ENCODE peak calls at places on chromosomes 12 and 14, in four cellular contexts. D, J, Q and O are unnamed samples.

GRCh38 chr12:109758406-109759075 is 44.9 kb downstream of the FAM222A start:
- DNase-seq in D (no peak), J (no peak), Q (no peak), O (no peak)

GRCh38 chr12:50102648-50103309 is 1.0 kb upstream of the GPD1 start:
- DNase-seq in D (no peak), J (no peak), Q (no peak), O (no peak)

GRCh38 chr12:28704477-28705169 is 444.5 kb upstream of the FAR2 start:
- DNase-seq in D (no peak), J (no peak), Q (no peak), O (no peak)

GRCh38 chr12:2288001-2288400 is 235.2 kb downstream of the CACNA1C start:
- DNase-seq in D (no peak), J (no peak), Q (no peak), O (no peak)

GRCh38 chr12:90677552-90677951 is 277.4 kb downstream of the CCER1 start:
- DNase-seq in D (no peak), J (no peak), Q (no peak), O (no peak)

GRCh38 chr14:69980457-69981414 is 101.5 kb downstream of the SMOC1 start:
- DNase-seq in D (no peak), J (no peak), Q (no peak), O (no peak)

GRCh38 chr12:6281081-6281809 is 29.2 kb upstream of the PLEKHG6 start:
- DNase-seq in D (no peak), J (no peak), Q (no peak), O (no peak)

GRCh38 chr12:118840399-118840798 is 140.9 kb upstream of the SRRM4 start:
- DNase-seq in D (no peak), J (no peak), Q (no peak), O (no peak)

GRCh38 chr14:75702606-75703261 is 41.7 kb downstream of the TTLL5 start:
- DNase-seq in D (no peak), J (no peak), Q (no peak), O (no peak)

GRCh38 chr14:75053396-75054289 is 2.4 kb upstream of the MLH3 start:
- DNase-seq in D (no peak), J (no peak), Q (no peak), O (no peak)